ENCODE peak calls at places on chromosomes 5 and 9, in six cellular contexts. One of them, this sample, is unnamed.
A peak's percentile ranks its signal among the peaks of the same experiment; 100 is the strongest.

GRCh38 chr9:22171691-22172090 is 162.6 kb upstream of the CDKN2B start:
- DNase-seq in neuronal stem cell: no peak
- DNase-seq in IMR-90: no peak
- DNase-seq in mesenchymal stem cell: no peak
- DNase-seq in H1: no peak
- DNase-seq in trophoblast cell: no peak
- DNase-seq in this sample: no peak

GRCh38 chr5:18329346-18329745 is 695.1 kb downstream of the TAF11L14 start:
- DNase-seq in neuronal stem cell: peak; percentile 31
- DNase-seq in trophoblast cell: peak; percentile 41
- DNase-seq in H1: no peak
- DNase-seq in mesenchymal stem cell: peak; percentile 2
- DNase-seq in IMR-90: no peak
- DNase-seq in this sample: no peak

GRCh38 chr5:180133060-180133459 is 61.5 kb upstream of the RNF130 start:
- DNase-seq in mesenchymal stem cell: no peak
- DNase-seq in H1: peak; percentile 38
- DNase-seq in IMR-90: no peak
- DNase-seq in neuronal stem cell: no peak
- DNase-seq in trophoblast cell: no peak
- DNase-seq in this sample: no peak

GRCh38 chr5:157607371-157608161 is 32.0 kb upstream of the ADAM19 start:
- DNase-seq in H1: no peak
- DNase-seq in neuronal stem cell: no peak
- DNase-seq in IMR-90: peak; percentile 85
- DNase-seq in trophoblast cell: peak; percentile 74
- DNase-seq in mesenchymal stem cell: peak; percentile 51
- DNase-seq in this sample: no peak

GRCh38 chr9:84932915-84933527 is 263.5 kb downstream of the NTRK2 start:
- DNase-seq in H1: no peak
- DNase-seq in neuronal stem cell: no peak
- DNase-seq in IMR-90: no peak
- DNase-seq in mesenchymal stem cell: peak; percentile 10
- DNase-seq in trophoblast cell: peak; percentile 28
- DNase-seq in this sample: peak; percentile 36

GRCh38 chr5:102670224-102670836 is 84.8 kb upstream of the PAM start:
- DNase-seq in neuronal stem cell: no peak
- DNase-seq in trophoblast cell: peak; percentile 50
- DNase-seq in IMR-90: no peak
- DNase-seq in mesenchymal stem cell: no peak
- DNase-seq in H1: peak; percentile 75
- DNase-seq in this sample: peak; percentile 54

GRCh38 chr9:92468206-92468605 is 14.1 kb downstream of the ASPN start:
- DNase-seq in IMR-90: peak; percentile 66
- DNase-seq in H1: no peak
- DNase-seq in trophoblast cell: no peak
- DNase-seq in neuronal stem cell: no peak
- DNase-seq in mesenchymal stem cell: peak; percentile 39
- DNase-seq in this sample: no peak

GRCh38 chr5:147403659-147404640 is 105.9 kb downstream of the DPYSL3 start:
- DNase-seq in IMR-90: peak; percentile 99
- DNase-seq in neuronal stem cell: no peak
- DNase-seq in trophoblast cell: peak; percentile 61
- DNase-seq in H1: no peak
- DNase-seq in mesenchymal stem cell: peak; percentile 99
- DNase-seq in this sample: no peak

GRCh38 chr5:7242118-7242517 is 153.8 kb upstream of the ADCY2 start:
- DNase-seq in H1: no peak
- DNase-seq in trophoblast cell: no peak
- DNase-seq in mesenchymal stem cell: no peak
- DNase-seq in IMR-90: no peak
- DNase-seq in neuronal stem cell: no peak
- DNase-seq in this sample: no peak

GRCh38 chr9:13089721-13090120 is 189.8 kb downstream of the MPDZ start:
- DNase-seq in neuronal stem cell: no peak
- DNase-seq in H1: no peak
- DNase-seq in trophoblast cell: no peak
- DNase-seq in mesenchymal stem cell: no peak
- DNase-seq in IMR-90: no peak
- DNase-seq in this sample: no peak

GRCh38 chr5:91332267-91333044 is 50.7 kb downstream of the ARRDC3 start:
- DNase-seq in trophoblast cell: peak; percentile 72
- DNase-seq in mesenchymal stem cell: peak; percentile 66
- DNase-seq in H1: no peak
- DNase-seq in IMR-90: peak; percentile 80
- DNase-seq in neuronal stem cell: no peak
- DNase-seq in this sample: no peak

GRCh38 chr9:90002299-90003045 is 397.7 kb downstream of the GADD45G start:
- DNase-seq in H1: no peak
- DNase-seq in neuronal stem cell: no peak
- DNase-seq in IMR-90: no peak
- DNase-seq in mesenchymal stem cell: no peak
- DNase-seq in trophoblast cell: no peak
- DNase-seq in this sample: no peak

GRCh38 chr9:134959126-134959970 is 41.6 kb upstream of the FCN1 start:
- DNase-seq in IMR-90: no peak
- DNase-seq in trophoblast cell: no peak
- DNase-seq in mesenchymal stem cell: no peak
- DNase-seq in H1: no peak
- DNase-seq in neuronal stem cell: no peak
- DNase-seq in this sample: no peak

GRCh38 chr9:10059044-10059443 is 553.8 kb downstream of the PTPRD start:
- DNase-seq in IMR-90: peak; percentile 28
- DNase-seq in neuronal stem cell: no peak
- DNase-seq in trophoblast cell: peak; percentile 8
- DNase-seq in H1: no peak
- DNase-seq in mesenchymal stem cell: peak; percentile 78
- DNase-seq in this sample: no peak

GRCh38 chr5:111929261-111929660 is 172.3 kb upstream of the NREP start:
- DNase-seq in trophoblast cell: peak; percentile 12
- DNase-seq in H1: no peak
- DNase-seq in mesenchymal stem cell: no peak
- DNase-seq in IMR-90: no peak
- DNase-seq in neuronal stem cell: no peak
- DNase-seq in this sample: no peak

GRCh38 chr9:89579741-89580395 is 24.9 kb upstream of the GADD45G start:
- DNase-seq in trophoblast cell: no peak
- DNase-seq in H1: no peak
- DNase-seq in IMR-90: no peak
- DNase-seq in mesenchymal stem cell: no peak
- DNase-seq in neuronal stem cell: no peak
- DNase-seq in this sample: no peak

GRCh38 chr5:154097031-154097430 is 58.3 kb downstream of the MFAP3 start:
- DNase-seq in mesenchymal stem cell: no peak
- DNase-seq in neuronal stem cell: no peak
- DNase-seq in IMR-90: no peak
- DNase-seq in H1: no peak
- DNase-seq in trophoblast cell: peak; percentile 43
- DNase-seq in this sample: peak; percentile 38

GRCh38 chr5:116600876-116601275 is 26.3 kb upstream of the SEMA6A start:
- DNase-seq in neuronal stem cell: no peak
- DNase-seq in H1: no peak
- DNase-seq in IMR-90: peak; percentile 9
- DNase-seq in trophoblast cell: no peak
- DNase-seq in mesenchymal stem cell: peak; percentile 91
- DNase-seq in this sample: no peak

GRCh38 chr9:21265421-21266189 is 25.8 kb upstream of the IFNA14 start:
- DNase-seq in neuronal stem cell: no peak
- DNase-seq in IMR-90: no peak
- DNase-seq in H1: no peak
- DNase-seq in trophoblast cell: no peak
- DNase-seq in mesenchymal stem cell: no peak
- DNase-seq in this sample: no peak

GRCh38 chr9:8660383-8660782 is 860.8 kb upstream of the DMAC1 start:
- DNase-seq in neuronal stem cell: no peak
- DNase-seq in trophoblast cell: peak; percentile 7
- DNase-seq in mesenchymal stem cell: peak; percentile 41
- DNase-seq in H1: no peak
- DNase-seq in IMR-90: no peak
- DNase-seq in this sample: no peak

GRCh38 chr5:138568061-138568824 is 7.0 kb downstream of the HSPA9 start:
- DNase-seq in IMR-90: peak; percentile 72
- DNase-seq in H1: no peak
- DNase-seq in neuronal stem cell: no peak
- DNase-seq in mesenchymal stem cell: peak; percentile 56
- DNase-seq in trophoblast cell: no peak
- DNase-seq in this sample: no peak

GRCh38 chr5:159873680-159874079 is 42.6 kb upstream of the ADRA1B start:
- DNase-seq in H1: no peak
- DNase-seq in neuronal stem cell: no peak
- DNase-seq in mesenchymal stem cell: no peak
- DNase-seq in IMR-90: no peak
- DNase-seq in trophoblast cell: no peak
- DNase-seq in this sample: no peak

GRCh38 chr5:135135530-135136201 is 101.6 kb upstream of the PITX1 start:
- DNase-seq in mesenchymal stem cell: peak; percentile 30
- DNase-seq in IMR-90: peak; percentile 79
- DNase-seq in neuronal stem cell: no peak
- DNase-seq in trophoblast cell: no peak
- DNase-seq in H1: no peak
- DNase-seq in this sample: no peak

GRCh38 chr9:84317563-84317962 is 23.0 kb downstream of the SLC28A3 start:
- DNase-seq in mesenchymal stem cell: no peak
- DNase-seq in neuronal stem cell: no peak
- DNase-seq in IMR-90: no peak
- DNase-seq in trophoblast cell: no peak
- DNase-seq in H1: no peak
- DNase-seq in this sample: no peak

GRCh38 chr9:101247297-101247696 is 137.5 kb downstream of the BAAT start:
- DNase-seq in H1: no peak
- DNase-seq in IMR-90: no peak
- DNase-seq in mesenchymal stem cell: no peak
- DNase-seq in trophoblast cell: no peak
- DNase-seq in neuronal stem cell: no peak
- DNase-seq in this sample: no peak

GRCh38 chr5:10733426-10733825 is 27.6 kb downstream of the DAP start:
- DNase-seq in IMR-90: no peak
- DNase-seq in trophoblast cell: peak; percentile 64
- DNase-seq in H1: no peak
- DNase-seq in neuronal stem cell: no peak
- DNase-seq in mesenchymal stem cell: no peak
- DNase-seq in this sample: no peak
- H2AFZ ChIP-seq in IMR-90: no peak overlapping the region
- H2AFZ ChIP-seq in trophoblast cell: no peak overlapping the region
- H2AFZ ChIP-seq in H1: no peak overlapping the region
- H2AFZ ChIP-seq in neuronal stem cell: no peak overlapping the region
- H2AFZ ChIP-seq in mesenchymal stem cell: no peak overlapping the region
- H2AFZ ChIP-seq in this sample: no peak overlapping the region

DNA sequence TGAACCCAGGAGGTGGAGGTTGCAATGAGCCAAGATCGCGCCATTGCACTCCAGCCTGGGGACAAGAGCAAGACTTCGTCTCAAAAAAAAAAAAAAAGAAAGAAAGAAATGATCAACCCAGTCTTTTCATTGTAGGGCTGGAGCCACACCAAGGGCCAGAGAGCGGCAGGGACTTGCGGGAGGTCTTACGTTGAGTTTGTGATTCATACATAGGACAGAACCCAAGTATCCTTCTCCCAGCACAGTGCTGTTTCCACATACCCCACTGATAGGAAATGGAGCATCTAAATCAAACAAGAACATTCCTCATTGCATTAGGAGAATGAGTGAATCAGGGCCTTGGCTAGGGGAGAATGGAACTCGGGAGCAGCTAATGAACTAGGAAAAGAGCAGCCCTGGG is 3.5 kb upstream of the TNIP1 start:
- DNase-seq in mesenchymal stem cell: peak; percentile 39
- DNase-seq in H1: no peak
- DNase-seq in IMR-90: peak; percentile 32
- DNase-seq in trophoblast cell: no peak
- DNase-seq in neuronal stem cell: no peak
- DNase-seq in this sample: no peak
- H3K27ac ChIP-seq in mesenchymal stem cell: no peak overlapping the region
- H3K27ac ChIP-seq in H1: no peak overlapping the region
- H3K27ac ChIP-seq in IMR-90: no peak overlapping the region
- H3K27ac ChIP-seq in trophoblast cell: no peak overlapping the region
- H3K27ac ChIP-seq in neuronal stem cell: no peak overlapping the region
- H3K27ac ChIP-seq in this sample: no peak overlapping the region

DNA sequence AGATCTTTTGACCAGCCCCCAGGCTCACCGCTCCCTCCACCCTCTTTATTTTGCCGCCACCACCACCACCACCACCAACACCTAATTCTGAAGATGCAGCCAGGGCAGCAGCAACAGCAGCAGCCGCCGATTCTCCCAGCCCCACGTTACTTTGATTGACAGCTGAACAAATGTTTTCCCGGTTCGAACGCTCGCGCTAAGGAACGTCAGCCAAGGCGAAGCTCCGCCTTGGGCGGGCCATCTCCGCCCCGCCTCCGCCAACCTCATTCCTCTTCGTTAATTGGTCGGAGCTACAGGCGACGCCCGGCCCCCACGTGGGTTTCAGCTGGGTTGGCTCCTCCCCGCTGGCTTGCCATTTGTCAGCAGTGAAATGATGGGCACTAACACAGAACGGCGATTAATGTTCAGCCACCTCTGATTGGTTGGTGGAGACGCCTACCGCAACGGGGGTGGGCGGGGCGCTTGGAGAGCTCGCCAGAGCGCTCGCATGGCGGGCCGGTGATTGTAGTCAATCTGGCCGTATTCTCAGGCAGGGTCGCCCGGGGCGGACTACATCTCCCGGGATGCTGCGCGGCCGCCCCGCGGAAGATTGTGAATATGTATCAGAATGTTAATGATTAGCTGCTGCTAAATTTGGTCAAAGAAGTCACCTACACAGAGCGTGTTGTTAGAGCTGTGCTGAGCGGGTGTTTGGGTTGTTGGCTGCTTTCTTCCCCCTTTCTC is at the start of gene TLE4:
- DNase-seq in mesenchymal stem cell: peak; percentile 100
- DNase-seq in IMR-90: peak; percentile 100
- DNase-seq in H1: peak; percentile 97
- DNase-seq in neuronal stem cell: peak; percentile 100
- DNase-seq in trophoblast cell: peak; percentile 100
- DNase-seq in this sample: peak; percentile 100
- H3K18ac ChIP-seq in mesenchymal stem cell: peak within 1 kb of the TSS; percentile 98
- H3K18ac ChIP-seq in IMR-90: peak within 1 kb of the TSS; percentile 28
- H3K18ac ChIP-seq in H1: peak within 1 kb of the TSS; percentile 55
- H3K18ac ChIP-seq in neuronal stem cell: peak within 1 kb of the TSS; percentile 98
- H3K18ac ChIP-seq in trophoblast cell: peak within 1 kb of the TSS; percentile 98
- H3K18ac ChIP-seq in this sample: peak within 1 kb of the TSS; percentile 91

GRCh38 chr9:4600363-4600762 is 61.7 kb upstream of the PLPP6 start:
- DNase-seq in trophoblast cell: no peak
- DNase-seq in mesenchymal stem cell: no peak
- DNase-seq in H1: no peak
- DNase-seq in neuronal stem cell: no peak
- DNase-seq in IMR-90: no peak
- DNase-seq in this sample: no peak

GRCh38 chr9:4603830-4604229 is 58.3 kb upstream of the PLPP6 start:
- DNase-seq in H1: no peak
- DNase-seq in trophoblast cell: no peak
- DNase-seq in mesenchymal stem cell: no peak
- DNase-seq in IMR-90: no peak
- DNase-seq in neuronal stem cell: no peak
- DNase-seq in this sample: no peak

DNA sequence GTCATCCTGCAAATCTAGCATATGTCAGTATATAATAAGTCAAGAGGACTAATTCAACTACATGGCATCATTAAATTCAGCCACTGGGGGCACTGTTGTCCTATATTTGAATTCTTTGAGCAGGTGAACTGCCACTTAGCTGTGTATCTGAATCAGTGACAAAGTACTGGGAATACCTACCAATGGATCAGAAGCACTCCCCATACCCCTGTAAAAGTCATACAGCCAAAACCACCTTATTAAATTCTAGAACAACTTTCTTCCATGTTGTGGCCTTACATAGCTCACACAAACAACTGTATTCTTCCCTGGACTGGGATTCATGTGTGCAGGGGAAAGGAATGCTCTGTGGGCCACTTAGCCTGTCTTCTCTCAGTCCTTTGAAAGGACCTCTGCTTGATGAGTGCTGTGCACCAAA is 57.4 kb upstream of the PLPP6 start:
- DNase-seq in trophoblast cell: peak; percentile 97
- DNase-seq in mesenchymal stem cell: peak; percentile 67
- DNase-seq in IMR-90: peak; percentile 59
- DNase-seq in neuronal stem cell: peak; percentile 72
- DNase-seq in H1: peak; percentile 81
- DNase-seq in this sample: peak; percentile 70
- H2AFZ ChIP-seq in trophoblast cell: no peak overlapping the region
- H2AFZ ChIP-seq in mesenchymal stem cell: no peak overlapping the region
- H2AFZ ChIP-seq in IMR-90: no peak overlapping the region
- H2AFZ ChIP-seq in neuronal stem cell: peak overlapping the region; percentile 31
- H2AFZ ChIP-seq in H1: no peak overlapping the region
- H2AFZ ChIP-seq in this sample: no peak overlapping the region

This sample was measured in H9.